ENCODE peak calls at places on chromosomes 12 and 14, in four cellular contexts. O is fibroblast of the aortic adventitia, X is adrenal gland, I is endodermal cell. D is an unnamed sample.

GRCh38 chr14:93543766-93544165 is 113.0 kb downstream of the UNC79 start:
- DNase-seq in O (peak), X (no peak), I (no peak), D (peak)

GRCh38 chr12:71846322-71846940 is 6.9 kb downstream of the TBC1D15 start:
- DNase-seq in O (peak), X (no peak), I (no peak), D (peak)

GRCh38 chr14:104101651-104102281 is 16.3 kb downstream of the ASPG start:
- DNase-seq in O (no peak), X (no peak), I (peak), D (no peak)

GRCh38 chr12:52168019-52168717 is 23.6 kb downstream of the KRT80 start:
- DNase-seq in O (no peak), X (no peak), I (no peak), D (peak)

GRCh38 chr12:9615420-9616135 is 7.9 kb upstream of the KLRB1 start:
- DNase-seq in O (no peak), X (no peak), I (no peak), D (no peak)

GRCh38 chr12:49364989-49365388 is 2.3 kb upstream of the SPATS2 start:
- DNase-seq in O (peak), X (no peak), I (no peak), D (peak)

GRCh38 chr12:47014474-47014873 is 64.9 kb upstream of the PCED1B start:
- DNase-seq in O (peak), X (no peak), I (no peak), D (peak)

GRCh38 chr12:15650399-15651128 is 138.6 kb downstream of the EPS8 start:
- DNase-seq in O (no peak), X (no peak), I (no peak), D (no peak)

GRCh38 chr14:103825103-103825502 is 22.3 kb downstream of the PPP1R13B start:
- DNase-seq in O (no peak), X (no peak), I (no peak), D (no peak)

GRCh38 chr12:2258035-2258434 is 205.2 kb downstream of the CACNA1C start:
- DNase-seq in O (peak), X (no peak), I (no peak), D (no peak)

GRCh38 chr12:14310866-14311265 is 54.6 kb upstream of the ATF7IP start:
- DNase-seq in O (no peak), X (no peak), I (no peak), D (no peak)

GRCh38 chr12:57188090-57188425 is 28.5 kb upstream of the NXPH4 start:
- DNase-seq in O (no peak), X (no peak), I (no peak), D (no peak)

GRCh38 chr14:95531473-95531872 is 3.4 kb upstream of the GLRX5 start:
- DNase-seq in O (peak), X (no peak), I (no peak), D (peak)

GRCh38 chr14:51628230-51628629 is 23.5 kb upstream of the FRMD6 start:
- DNase-seq in O (no peak), X (no peak), I (no peak), D (no peak)

GRCh38 chr14:73884438-73885190 is 2.0 kb upstream of the ZNF410 start:
- DNase-seq in O (no peak), X (no peak), I (no peak), D (no peak)

GRCh38 chr14:72472845-72473244 is 421.1 kb downstream of the DPF3 start:
- DNase-seq in O (no peak), X (no peak), I (no peak), D (no peak)

GRCh38 chr12:63220921-63221320 is 69.9 kb upstream of the AVPR1A start:
- DNase-seq in O (no peak), X (peak), I (no peak), D (no peak)

GRCh38 chr14:60151715-60152114 is 13.5 kb downstream of the DHRS7 start:
- DNase-seq in O (peak), X (peak), I (no peak), D (peak)

GRCh38 chr12:2640709-2641108 is 154.1 kb upstream of the FKBP4 start:
- DNase-seq in O (peak), X (peak), I (peak), D (peak)

DNA sequence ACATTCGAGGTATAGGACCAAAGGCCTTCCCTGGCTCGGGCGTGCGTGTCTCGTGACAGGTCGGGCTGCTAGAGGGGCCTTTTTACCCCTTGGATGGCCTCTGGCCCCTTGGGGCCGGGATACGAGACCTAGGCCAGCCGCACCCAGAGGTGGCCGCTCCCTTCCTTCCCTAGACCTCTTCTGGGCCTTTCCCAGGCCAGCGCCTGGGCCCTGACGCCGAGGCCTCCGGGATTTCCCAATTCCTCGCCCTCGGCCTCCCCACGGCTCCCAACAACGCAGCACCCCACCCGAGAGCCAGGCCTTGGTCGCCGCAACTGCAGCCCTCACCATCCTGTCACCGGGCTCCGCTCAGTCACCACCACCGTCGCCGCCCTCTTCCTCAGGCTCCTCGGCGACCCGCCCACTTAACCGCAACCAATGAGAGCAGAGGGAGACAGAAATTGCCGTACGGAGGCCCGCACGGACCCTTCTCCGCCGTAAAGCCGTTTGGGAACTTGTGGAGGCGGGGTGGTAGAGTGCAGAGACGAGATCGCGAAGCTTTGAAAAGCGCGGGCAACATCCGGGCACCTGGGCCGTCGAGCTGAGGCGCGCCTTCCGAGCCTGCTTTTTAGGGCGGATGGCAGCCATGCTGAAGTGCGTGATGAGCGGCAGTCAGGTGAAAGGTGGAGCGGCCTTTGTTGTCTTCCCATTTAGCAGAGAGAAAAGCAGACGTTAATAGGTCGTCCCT is at the start of the genes RAD9B and VPS29:
- DNase-seq in O (peak), X (peak), I (peak), D (peak)
- H3K4me3 ChIP-seq in O (peak), X (peak), I (peak), D (peak)

DNA sequence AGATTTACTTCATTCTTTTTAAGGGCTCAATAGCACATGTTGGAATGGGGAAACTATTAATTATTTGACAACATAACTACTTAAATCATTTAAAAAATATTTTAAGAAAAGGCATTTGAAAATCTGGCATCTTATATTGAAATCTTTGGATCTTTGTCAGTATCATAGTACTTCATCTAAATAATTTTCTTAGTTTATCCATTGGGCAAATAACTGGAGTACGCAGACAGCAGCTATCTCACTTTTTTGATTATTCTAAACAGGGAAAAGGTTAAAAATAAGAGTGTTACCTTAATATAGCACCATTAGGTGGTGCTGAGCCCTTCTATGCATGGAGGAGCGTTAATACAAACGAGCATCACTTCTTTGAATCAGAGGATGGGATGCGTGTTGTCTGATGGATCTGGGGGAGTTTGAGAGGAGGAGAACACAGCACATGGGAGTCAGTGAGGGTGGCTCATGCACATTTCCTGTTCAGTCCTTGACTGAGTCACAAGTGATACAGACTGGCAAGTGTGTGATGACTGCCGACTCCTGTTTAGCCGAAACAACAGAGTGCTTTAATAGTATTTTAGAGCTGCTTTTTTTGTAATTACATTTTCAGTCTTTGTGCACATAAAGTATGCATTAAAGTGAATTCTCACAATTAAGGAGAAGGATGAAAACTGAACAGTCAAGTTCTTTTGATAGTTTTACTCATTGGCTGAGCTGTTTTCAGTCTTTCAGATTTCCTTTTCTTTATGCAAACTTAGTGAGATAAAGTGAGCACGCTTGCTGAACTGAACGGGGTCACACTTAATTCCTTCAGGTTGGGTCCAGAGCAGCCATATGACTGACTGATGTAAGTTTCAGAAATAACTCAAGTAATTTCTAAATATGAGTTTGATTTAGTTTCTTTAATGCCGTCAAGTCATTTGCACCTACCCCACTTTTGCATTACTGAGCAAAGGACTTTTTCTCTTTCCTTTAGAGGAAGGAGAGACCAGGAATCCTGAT is 92.7 kb downstream of the DIP2B start:
- DNase-seq in O (peak), X (peak), I (no peak), D (peak)
- TF ChIP-seq CTCF in O (peak), X (no peak), I (no peak), D (no peak)

DNA sequence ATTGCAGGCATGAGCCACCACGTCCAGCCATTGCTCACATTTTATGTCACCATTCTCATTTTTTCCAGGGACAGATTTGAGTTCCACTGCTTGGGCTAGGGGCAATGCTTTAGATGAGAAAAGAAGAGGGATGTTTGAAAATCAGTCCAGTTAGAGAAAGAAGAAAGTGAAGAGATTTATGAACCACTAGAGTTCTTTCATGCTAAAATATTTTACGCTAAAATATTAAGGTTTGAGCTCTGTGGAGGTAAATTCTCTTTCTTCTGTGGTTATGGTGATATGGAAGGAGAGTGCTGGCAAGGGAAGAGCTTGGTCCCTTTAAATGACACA is 21.5 kb downstream of the CFL2 start:
- DNase-seq in O (no peak), X (no peak), I (no peak), D (no peak)
- H3K4me3 ChIP-seq in O (peak), X (no peak), I (no peak), D (no peak)

DNA sequence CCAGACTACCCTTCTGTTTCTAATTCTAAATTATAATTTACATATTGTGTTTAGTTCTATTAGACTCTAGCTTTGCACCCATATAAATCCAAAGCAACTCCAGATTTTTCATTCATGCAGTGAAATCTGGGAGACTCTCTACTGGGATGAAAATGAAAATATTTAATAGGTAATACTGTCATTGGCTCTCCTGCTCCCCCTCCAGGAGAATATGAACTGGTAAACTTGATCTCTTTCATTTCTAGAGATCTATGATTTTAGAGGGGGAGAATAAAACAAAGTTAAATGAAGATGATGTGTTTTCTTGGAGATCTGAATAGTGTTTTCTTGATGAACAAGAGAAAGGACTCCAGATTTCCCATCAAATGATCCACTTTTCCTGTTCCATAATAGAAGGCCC is 104.3 kb upstream of the TMCC3 start:
- DNase-seq in O (peak), X (no peak), I (no peak), D (no peak)
- TF ChIP-seq CTCF in O (peak), X (peak), I (peak), D (peak)

D was measured in astrocyte of the spinal cord.